ENCODE peak calls at places on chromosome X, in seven cellular contexts. X, E, V, W, M, G and D are unnamed samples.

GRCh38 chrX:1244164-1245076 is 24.2 kb upstream of the CSF2RA start:
- DNase-seq in G (no peak), W (no peak), X (no peak), E (no peak), M (no peak), V (no peak), D (peak)

GRCh38 chrX:148049441-148049840 is 68.3 kb downstream of the FMR1NB start:
- DNase-seq in E (no peak), X (peak), G (peak), W (peak), M (peak), V (no peak), D (no peak)

GRCh38 chrX:54484666-54485065 is 11.4 kb downstream of the FGD1 start:
- DNase-seq in W (no peak), M (no peak), V (no peak), X (no peak), G (no peak), E (no peak), D (no peak)

GRCh38 chrX:40300286-40300890 is 202.6 kb upstream of the BCOR start:
- DNase-seq in M (no peak), V (no peak), G (no peak), E (no peak), X (no peak), W (no peak), D (no peak)

GRCh38 chrX:41116948-41117347 is 31.7 kb downstream of the USP9X start:
- DNase-seq in V (no peak), X (no peak), M (no peak), W (no peak), G (no peak), E (no peak), D (no peak)

GRCh38 chrX:136063340-136064079 is 78.3 kb downstream of the SLC9A6 start:
- DNase-seq in X (no peak), W (peak), M (no peak), E (no peak), V (no peak), G (no peak), D (no peak)

GRCh38 chrX:104168127-104168526 is 1.9 kb downstream of the FAM199X start:
- DNase-seq in E (no peak), W (no peak), G (no peak), X (no peak), V (no peak), M (no peak), D (no peak)

GRCh38 chrX:19535481-19535880 is 20.2 kb upstream of the MAP3K15 start:
- DNase-seq in G (peak), W (peak), X (no peak), V (no peak), M (peak), E (no peak), D (no peak)

GRCh38 chrX:125709074-125709473 is 389.4 kb downstream of the TEX13C start:
- DNase-seq in E (no peak), X (no peak), V (no peak), G (no peak), W (no peak), M (no peak), D (no peak)

GRCh38 chrX:7828594-7828993 is 14.4 kb upstream of the VCX start:
- DNase-seq in W (no peak), X (no peak), G (no peak), M (no peak), V (no peak), E (no peak), D (peak)

GRCh38 chrX:21974011-21974385 is 33.5 kb downstream of the SMS start:
- DNase-seq in M (no peak), E (no peak), V (no peak), W (no peak), X (no peak), G (no peak), D (no peak)